ENCODE peak calls at places on chromosomes 7 and 10, in nine cellular contexts. I, S, R, Z, U, W, P, D and K are unnamed samples.

GRCh38 chr7:96778263-96778662 is 68.6 kb upstream of the SEM1 start:
- DNase-seq in I (no peak), S (no peak), R (no peak), Z (peak), U (no peak), W (no peak), P (no peak), D (no peak), K (no peak)

GRCh38 chr7:83475403-83475802 is 173.5 kb downstream of the SEMA3E start:
- DNase-seq in I (peak), S (no peak), R (no peak), Z (peak), U (no peak), W (no peak), P (no peak), D (no peak), K (no peak)

GRCh38 chr10:71660313-71660712 is 59.3 kb downstream of the C10orf105 start:
- DNase-seq in I (no peak), S (no peak), R (no peak), Z (no peak), U (no peak), W (no peak), P (no peak), D (no peak), K (no peak)

GRCh38 chr7:106260136-106260561 is 24.6 kb downstream of the NAMPT start:
- DNase-seq in I (no peak), S (no peak), R (no peak), Z (no peak), U (no peak), W (no peak), P (peak), D (peak), K (no peak)

GRCh38 chr10:72511414-72511813 is 114.5 kb downstream of the MICU1 start:
- DNase-seq in I (no peak), S (no peak), R (peak), Z (no peak), U (no peak), W (no peak), P (no peak), D (no peak), K (no peak)

GRCh38 chr7:94338921-94339371 is 55.7 kb upstream of the COL1A2 start:
- DNase-seq in I (peak), S (no peak), R (peak), Z (peak), U (no peak), W (no peak), P (no peak), D (peak), K (no peak)

GRCh38 chr10:131726460-131726861 is 174.3 kb upstream of the PPP2R2D start:
- DNase-seq in I (no peak), S (no peak), R (no peak), Z (peak), U (no peak), W (peak), P (no peak), D (no peak), K (no peak)

GRCh38 chr7:36214608-36215016 is 61.6 kb downstream of the EEPD1 start:
- DNase-seq in I (no peak), S (no peak), R (peak), Z (no peak), U (no peak), W (peak), P (no peak), D (peak), K (no peak)

GRCh38 chr7:141461924-141462323 is 89.3 kb upstream of the AGK start:
- DNase-seq in I (no peak), S (no peak), R (no peak), Z (no peak), U (no peak), W (no peak), P (no peak), D (no peak), K (no peak)

GRCh38 chr10:83562381-83562780 is 576.9 kb upstream of the GHITM start:
- DNase-seq in I (no peak), S (no peak), R (no peak), Z (peak), U (no peak), W (no peak), P (no peak), D (no peak), K (no peak)
- H3K4me3 ChIP-seq in I (no peak), S (no peak), R (no peak), Z (no peak), U (no peak), W (no peak), P (no peak), D (no peak), K (no peak)

GRCh38 chr7:2521952-2522591 is 2.5 kb downstream of the LFNG start:
- DNase-seq in I (no peak), S (no peak), R (peak), Z (no peak), U (no peak), W (no peak), P (peak), D (no peak), K (no peak)
- H3K4me3 ChIP-seq in I (no peak), S (peak), R (peak), Z (no peak), U (no peak), W (no peak), P (no peak), D (peak), K (no peak)

DNA sequence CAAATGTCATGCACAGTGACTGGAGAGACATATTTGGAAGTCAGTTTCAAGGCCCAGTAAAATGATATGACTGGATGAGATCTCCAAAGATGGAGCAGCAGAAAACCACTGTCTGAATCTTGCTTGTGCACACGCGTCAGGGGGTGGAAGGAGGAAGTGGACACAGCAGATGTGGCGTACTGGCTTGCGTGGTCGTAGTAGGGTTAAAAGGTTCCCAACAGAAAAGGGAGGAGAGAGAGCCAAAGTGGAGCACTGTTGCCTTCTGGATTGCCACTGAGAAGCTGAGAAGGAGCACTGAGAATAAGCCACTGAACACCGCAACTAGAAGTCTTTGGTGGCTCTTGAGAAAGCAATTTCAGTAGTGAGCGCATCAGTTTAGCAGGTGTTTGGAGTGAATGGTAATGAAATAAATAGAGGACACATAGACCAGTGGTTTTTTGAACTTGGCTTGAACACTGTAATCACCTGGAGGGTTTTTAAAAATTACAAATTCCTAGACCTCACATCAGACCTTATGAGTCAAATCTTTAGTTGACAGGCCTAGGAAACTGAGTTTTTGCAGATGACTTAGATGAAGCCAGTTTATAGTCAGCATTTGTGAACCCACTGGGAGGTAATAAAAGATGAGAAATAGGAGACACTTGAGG is 227.3 kb downstream of the PTEN start:
- DNase-seq in I (no peak), S (no peak), R (no peak), Z (no peak), U (no peak), W (no peak), P (peak), D (no peak), K (no peak)
- H3K4me3 ChIP-seq in I (no peak), S (no peak), R (no peak), Z (no peak), U (no peak), W (no peak), P (no peak), D (no peak), K (no peak)

GRCh38 chr7:23121175-23121574 is 15.6 kb downstream of the KLHL7 start:
- DNase-seq in I (no peak), S (no peak), R (no peak), Z (no peak), U (no peak), W (no peak), P (no peak), D (no peak), K (no peak)

GRCh38 chr7:23117841-23118240 is 12.3 kb downstream of the KLHL7 start:
- DNase-seq in I (no peak), S (no peak), R (no peak), Z (peak), U (no peak), W (peak), P (no peak), D (no peak), K (no peak)

GRCh38 chr7:23120106-23120505 is 14.5 kb downstream of the KLHL7 start:
- DNase-seq in I (no peak), S (no peak), R (no peak), Z (no peak), U (no peak), W (no peak), P (no peak), D (no peak), K (no peak)

GRCh38 chr7:23114854-23115253 is 9.3 kb downstream of the KLHL7 start:
- DNase-seq in I (no peak), S (no peak), R (no peak), Z (no peak), U (no peak), W (no peak), P (no peak), D (peak), K (no peak)

DNA sequence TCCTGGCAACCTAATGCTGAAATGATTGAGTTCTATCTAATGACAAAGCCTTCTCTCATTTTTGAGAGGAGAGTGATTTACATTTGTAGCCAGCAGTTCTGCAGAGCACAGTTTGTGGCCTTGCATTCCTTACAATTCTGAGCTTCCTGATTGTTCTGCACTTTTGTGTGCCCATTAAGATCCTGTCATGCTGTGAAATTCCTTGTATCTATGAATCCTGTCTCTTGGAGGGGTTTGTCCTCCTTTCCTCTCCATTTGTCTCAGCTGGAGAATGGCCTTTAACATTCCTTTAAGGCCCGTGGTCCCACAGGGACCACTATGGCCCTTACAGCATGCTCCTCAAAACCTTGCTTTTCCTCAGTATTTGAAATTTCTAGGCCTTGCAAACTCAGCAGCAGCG is 10.4 kb downstream of the KLHL7 start:
- DNase-seq in I (no peak), S (no peak), R (no peak), Z (peak), U (no peak), W (no peak), P (no peak), D (peak), K (no peak)
- H3K4me3 ChIP-seq in I (no peak), S (no peak), R (no peak), Z (no peak), U (no peak), W (no peak), P (no peak), D (no peak), K (no peak)

GRCh38 chr10:37855691-37856090 is 1.7 kb downstream of the ZNF248 start:
- DNase-seq in I (no peak), S (no peak), R (no peak), Z (no peak), U (no peak), W (no peak), P (no peak), D (no peak), K (no peak)
- H3K4me3 ChIP-seq in I (no peak), S (peak), R (peak), Z (no peak), U (no peak), W (peak), P (peak), D (peak), K (no peak)

DNA sequence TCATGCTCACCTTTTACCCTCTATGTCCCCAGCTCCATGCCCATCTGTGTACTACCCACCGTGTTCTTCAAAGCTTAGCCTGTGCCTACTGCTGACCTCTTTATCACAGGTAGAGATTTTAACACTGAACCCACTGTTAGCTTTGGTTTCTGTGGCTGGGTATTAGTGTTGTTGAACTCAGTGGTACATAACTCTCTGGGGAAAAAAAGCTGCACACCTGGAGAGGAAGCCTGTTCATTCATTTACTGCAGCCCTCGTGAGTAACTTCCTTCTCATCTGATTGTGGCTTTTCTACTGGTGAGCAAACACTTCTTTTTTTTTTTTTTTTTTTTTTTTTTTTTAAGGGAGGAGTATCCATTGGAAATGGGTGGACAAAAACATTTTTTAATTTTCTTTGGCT is 326.3 kb downstream of the CCSER2 start:
- DNase-seq in I (no peak), S (no peak), R (no peak), Z (no peak), U (no peak), W (no peak), P (peak), D (no peak), K (no peak)
- H3K4me3 ChIP-seq in I (no peak), S (no peak), R (no peak), Z (no peak), U (no peak), W (no peak), P (no peak), D (no peak), K (no peak)